ENCODE peak calls at places on chromosomes 7 and 10, in six cellular contexts. D is trophoblast cell; B is adipocyte; Q is spleen; R is CD8-positive, alpha-beta memory T cell; K is colonic mucosa. G is an unnamed sample. For H3K9me3 and H3K27me3, the result is how much of the 10 kb centered on the place peaks cover.

GRCh38 chr7:3943779-3944520 is 642.9 kb downstream of the SDK1 start:
- DNase-seq in D (no peak), B (no peak), Q (no peak), R (no peak), K (no peak), G (no peak)

GRCh38 chr10:133258818-133259602 is 17.7 kb downstream of the ADAM8 start:
- DNase-seq in D (peak), B (peak), Q (peak), R (peak), K (peak), G (peak)

GRCh38 chr10:11009471-11010308 is 8.0 kb upstream of the CELF2 start:
- DNase-seq in D (no peak), B (no peak), Q (no peak), R (no peak), K (no peak), G (peak)

GRCh38 chr7:150994141-150994837 is 3.5 kb downstream of the NOS3 start:
- DNase-seq in D (no peak), B (no peak), Q (peak), R (no peak), K (no peak), G (no peak)

GRCh38 chr10:48199580-48200377 is 74.7 kb downstream of the FRMPD2 start:
- DNase-seq in D (no peak), B (peak), Q (no peak), R (no peak), K (no peak), G (peak)

GRCh38 chr7:32958046-32959025 is 1.1 kb downstream of the FKBP9 start:
- DNase-seq in D (no peak), B (peak), Q (no peak), R (no peak), K (peak), G (peak)

GRCh38 chr10:70809011-70809611 is 6.6 kb upstream of the SGPL1 start:
- DNase-seq in D (no peak), B (no peak), Q (no peak), R (no peak), K (no peak), G (no peak)

GRCh38 chr10:89206402-89207180 is 526 bp downstream of the CH25H start:
- DNase-seq in D (peak), B (peak), Q (peak), R (peak), K (peak), G (peak)

GRCh38 chr7:108459922-108460551 is 3.8 kb upstream of the NRCAM start:
- DNase-seq in D (no peak), B (peak), Q (no peak), R (no peak), K (no peak), G (no peak)

GRCh38 chr10:128086003-128086863 is 40.0 kb downstream of the MKI67 start:
- DNase-seq in D (peak), B (no peak), Q (no peak), R (no peak), K (no peak), G (no peak)

GRCh38 chr10:95835149-95835860 is 72.5 kb upstream of the CC2D2B start:
- DNase-seq in D (no peak), B (no peak), Q (no peak), R (no peak), K (no peak), G (no peak)

GRCh38 chr10:119479048-119479394 is 63.5 kb downstream of the RGS10 start:
- DNase-seq in D (no peak), B (no peak), Q (peak), R (no peak), K (no peak), G (no peak)

GRCh38 chr7:82032899-82033298 is 263.1 kb upstream of the HGF start:
- DNase-seq in D (no peak), B (no peak), Q (no peak), R (no peak), K (no peak), G (no peak)

GRCh38 chr7:68676789-68677535 is 921.3 kb upstream of the AUTS2 start:
- DNase-seq in D (no peak), B (no peak), Q (no peak), R (no peak), K (no peak), G (no peak)

GRCh38 chr7:97819161-97819560 is 53.0 kb downstream of the ASNS start:
- DNase-seq in D (no peak), B (no peak), Q (no peak), R (no peak), K (no peak), G (no peak)

GRCh38 chr7:155584763-155585531 is 38.6 kb upstream of the CNPY1 start:
- DNase-seq in D (no peak), B (peak), Q (no peak), R (no peak), K (no peak), G (no peak)

GRCh38 chr7:91397099-91397498 is 132.9 kb downstream of the FZD1 start:
- DNase-seq in D (no peak), B (no peak), Q (no peak), R (no peak), K (no peak), G (no peak)

GRCh38 chr7:13988765-13989137 is 715 bp downstream of the ETV1 start:
- DNase-seq in D (no peak), B (peak), Q (no peak), R (no peak), K (peak), G (no peak)

GRCh38 chr10:84076540-84077195 is 62.6 kb upstream of the GHITM start:
- DNase-seq in D (no peak), B (peak), Q (no peak), R (no peak), K (no peak), G (peak)

GRCh38 chr7:48887500-48887899 is 36.8 kb upstream of the CDC14C start:
- DNase-seq in D (no peak), B (no peak), Q (no peak), R (no peak), K (no peak), G (peak)

GRCh38 chr7:130996841-130997231 is 262.8 kb upstream of the KLF14 start:
- DNase-seq in D (no peak), B (peak), Q (peak), R (no peak), K (peak), G (peak)

GRCh38 chr7:114986181-114986800 is 64.4 kb downstream of the MDFIC start:
- DNase-seq in D (no peak), B (no peak), Q (no peak), R (no peak), K (no peak), G (no peak)

GRCh38 chr7:97078023-97078988 is 39.2 kb upstream of the SDHAF3 start:
- DNase-seq in D (no peak), B (no peak), Q (no peak), R (no peak), K (no peak), G (no peak)

GRCh38 chr10:27240891-27241639 is 468 bp upstream of the ACBD5 start:
- DNase-seq in D (peak), B (peak), Q (peak), R (peak), K (peak), G (peak)

GRCh38 chr7:87038993-87039716 is 20.3 kb downstream of the ELAPOR2 start:
- DNase-seq in D (no peak), B (no peak), Q (no peak), R (no peak), K (no peak), G (no peak)

GRCh38 chr7:83629117-83629880 is 19.6 kb downstream of the SEMA3E start:
- DNase-seq in D (no peak), B (no peak), Q (no peak), R (no peak), K (no peak), G (no peak)

GRCh38 chr7:29309041-29309860 is 114.7 kb downstream of the CHN2 start:
- DNase-seq in D (no peak), B (no peak), Q (no peak), R (no peak), K (no peak), G (no peak)

GRCh38 chr10:91367558-91367957 is 42.6 kb upstream of the HECTD2 start:
- DNase-seq in D (no peak), B (no peak), Q (no peak), R (no peak), K (no peak), G (no peak)

GRCh38 chr10:103086261-103086660 is 106.8 kb downstream of the NT5C2 start:
- DNase-seq in D (no peak), B (peak), Q (no peak), R (no peak), K (no peak), G (no peak)

GRCh38 chr7:40848541-40849221 is 713.9 kb downstream of the SUGCT start:
- DNase-seq in D (no peak), B (peak), Q (no peak), R (no peak), K (no peak), G (no peak)

GRCh38 chr7:24963218-24963617 is 16.8 kb downstream of the OSBPL3 start:
- DNase-seq in D (no peak), B (no peak), Q (peak), R (no peak), K (peak), G (peak)

GRCh38 chr10:29276251-29276850 is 12.5 kb upstream of the LYZL1 start:
- DNase-seq in D (no peak), B (no peak), Q (no peak), R (no peak), K (no peak), G (no peak)

DNA sequence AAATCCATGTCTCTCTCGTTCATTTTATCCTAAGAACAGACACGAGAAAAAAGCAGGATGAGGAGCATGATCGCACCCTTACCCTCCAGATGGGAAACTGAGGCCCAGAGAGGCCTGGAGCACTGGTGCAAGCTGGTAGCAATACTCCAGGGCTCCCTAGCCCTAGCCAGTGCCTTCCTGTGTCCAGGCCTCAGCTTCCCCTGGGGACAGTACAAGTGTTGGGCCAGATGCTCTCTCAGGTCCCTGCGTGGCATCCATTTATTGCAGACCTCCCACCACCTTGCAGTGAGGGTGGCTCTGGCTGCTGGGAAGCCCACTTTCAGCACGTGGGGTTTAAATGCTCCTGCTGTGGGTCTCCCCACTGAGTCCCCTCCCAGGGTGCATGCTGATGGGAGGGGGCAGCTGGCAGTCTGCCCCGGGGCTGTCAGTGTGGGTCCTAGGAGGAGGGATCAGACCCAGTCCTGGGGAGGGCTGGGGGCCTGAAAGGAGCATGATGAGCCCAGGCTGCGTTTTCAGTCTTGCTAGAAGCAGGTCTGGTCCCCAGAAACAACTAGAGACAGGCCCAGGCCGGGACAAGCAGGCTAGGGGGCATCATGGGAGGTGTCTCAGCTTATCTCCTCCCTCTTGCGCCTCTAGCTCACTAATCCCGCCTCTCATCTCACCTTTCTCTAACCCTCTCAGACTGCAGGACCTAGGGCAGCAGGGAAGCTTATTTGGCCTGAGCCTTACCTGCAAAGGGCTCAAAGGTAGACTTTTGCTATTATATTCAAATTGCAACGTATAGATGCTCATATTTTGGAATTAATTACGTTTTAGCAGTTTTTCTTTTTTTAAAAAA is 662 bp upstream of the PPIF start:
- DNase-seq in D (no peak), B (no peak), Q (peak), R (no peak), K (peak), G (no peak)
- H3K4me3 ChIP-seq in D (no peak), B (peak), Q (no peak), R (peak), K (no peak), G (peak)

DNA sequence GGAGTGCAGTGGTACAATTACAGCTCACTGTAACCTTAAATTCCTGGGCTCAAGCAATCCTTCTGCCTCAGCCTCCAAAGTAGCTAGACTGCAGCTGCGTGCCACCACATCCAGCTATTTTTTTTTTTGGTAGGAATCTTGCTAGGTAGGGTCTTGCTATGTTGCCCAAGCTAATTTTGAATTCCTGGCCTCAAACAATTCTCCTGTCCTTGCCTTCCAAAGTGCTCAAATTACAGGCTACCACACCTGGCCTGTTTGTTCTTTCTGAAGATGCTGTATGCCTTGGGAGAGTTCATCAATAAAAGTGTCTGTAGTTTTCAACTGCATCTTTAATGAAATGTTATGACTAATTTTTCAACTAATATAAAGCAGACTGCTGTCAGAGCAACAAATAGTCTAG is 452 bp downstream of the SAMD9 start:
- DNase-seq in D (peak), B (peak), Q (no peak), R (no peak), K (no peak), G (no peak)
- H3K9me3 ChIP-seq in D (under half), B (under half), Q (under half), R (under half), K (under half), G (under half)

DNA sequence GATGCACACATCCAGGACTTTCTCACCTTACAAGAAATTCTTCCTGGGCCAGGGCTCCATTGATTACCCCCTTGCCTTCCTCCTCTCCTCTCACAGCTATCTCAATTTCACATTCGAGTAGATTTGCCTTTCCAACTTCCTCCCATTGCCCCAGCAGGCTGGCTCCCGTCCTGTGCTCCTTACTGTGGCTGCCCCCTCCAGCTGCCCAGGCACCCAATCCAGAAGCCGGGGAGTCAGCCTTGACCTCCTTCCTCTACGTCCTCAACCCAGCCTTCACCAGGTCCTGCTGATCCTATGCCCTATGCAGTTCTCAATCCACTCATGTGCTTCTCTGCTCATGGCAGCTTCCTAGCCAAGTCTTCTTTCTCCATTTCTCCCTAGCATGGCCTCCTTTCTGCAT is 85.7 kb upstream of the GPR26 start:
- DNase-seq in D (no peak), B (no peak), Q (no peak), R (no peak), K (peak), G (no peak)
- H3K27me3 ChIP-seq in D (under half), B (half or more), Q (under half), R (under half), K (under half), G (under half)

DNA sequence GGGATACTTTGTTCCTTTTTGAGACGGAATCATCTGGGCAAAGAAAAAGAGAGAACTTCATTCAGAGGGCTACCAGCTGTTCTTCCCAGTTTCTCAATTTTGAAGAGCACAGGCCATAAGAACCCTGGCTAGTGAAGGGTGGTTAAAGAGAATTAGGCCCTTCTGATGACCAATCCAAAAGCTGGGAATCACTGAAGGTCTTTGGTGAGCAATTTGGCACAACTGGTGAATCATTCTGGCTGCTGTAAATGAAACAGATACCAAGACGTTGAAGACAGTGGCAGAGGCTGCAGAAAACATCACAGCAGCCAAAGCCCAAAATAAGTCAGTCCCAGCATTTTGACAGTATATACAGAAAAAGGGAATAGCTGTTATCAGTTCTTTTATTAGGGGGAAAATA is 5.1 kb downstream of the RAPGEF5 start:
- DNase-seq in D (no peak), B (no peak), Q (no peak), R (no peak), K (no peak), G (peak)
- H3K4me3 ChIP-seq in D (no peak), B (no peak), Q (no peak), R (no peak), K (no peak), G (no peak)

GRCh38 chr7:10316488-10316887 is 657.2 kb upstream of the PHF14 start:
- DNase-seq in D (no peak), B (no peak), Q (no peak), R (no peak), K (no peak), G (no peak)
- H3K9me3 ChIP-seq in D (under half), B (under half), Q (under half), R (under half), K (under half), G (under half)

GRCh38 chr7:27973625-27974024 is 207.0 kb downstream of the JAZF1 start:
- DNase-seq in D (no peak), B (no peak), Q (no peak), R (no peak), K (no peak), G (no peak)
- H3K27me3 ChIP-seq in D (under half), B (under half), Q (under half), R (under half), K (under half), G (under half)

DNA sequence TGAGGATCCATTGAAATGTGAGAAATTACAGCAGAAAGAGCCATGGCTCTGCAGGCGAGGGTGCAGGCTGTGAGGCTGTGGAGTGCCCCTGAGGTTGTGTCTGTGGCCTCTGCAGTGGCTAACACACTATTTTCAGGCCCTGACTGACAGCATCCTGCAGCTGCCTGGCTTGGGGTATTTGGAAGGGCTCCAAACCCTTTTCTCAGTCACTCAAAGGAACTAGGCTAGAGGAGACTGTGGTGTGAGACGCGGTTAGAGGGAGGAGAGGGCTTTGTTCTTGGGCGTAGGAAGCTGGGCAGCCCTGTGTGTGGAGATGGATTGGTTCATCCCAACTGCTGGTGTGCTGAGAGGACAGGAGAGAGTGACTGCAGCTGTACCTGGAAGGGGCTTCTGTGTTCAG is 134.9 kb downstream of the RAMP3 start:
- DNase-seq in D (no peak), B (no peak), Q (no peak), R (no peak), K (no peak), G (no peak)
- H3K4me3 ChIP-seq in D (no peak), B (no peak), Q (no peak), R (no peak), K (no peak), G (no peak)

DNA sequence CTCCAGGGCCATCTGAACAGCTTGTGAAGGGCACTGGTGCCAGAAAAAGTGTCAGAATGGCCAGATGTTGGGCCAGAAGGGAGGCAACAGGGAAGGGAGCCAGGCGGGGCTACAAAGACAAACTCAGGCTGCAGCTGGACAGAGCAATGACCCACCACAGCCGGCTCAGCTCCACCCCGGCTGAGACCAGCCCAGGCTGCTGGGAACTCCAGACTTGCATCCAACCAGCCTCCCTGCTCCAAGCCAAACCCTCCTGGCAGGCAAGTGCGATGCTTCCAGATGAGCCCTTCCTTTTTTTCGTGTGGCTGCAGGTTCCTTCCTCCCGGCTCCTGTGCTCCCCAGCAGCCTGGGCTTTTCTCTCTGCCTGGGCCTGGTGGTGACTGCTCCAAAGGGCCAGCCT is 466.9 kb downstream of the PTPRN2 start:
- DNase-seq in D (no peak), B (no peak), Q (peak), R (no peak), K (no peak), G (no peak)
- H3K9me3 ChIP-seq in D (under half), B (under half), Q (under half), R (under half), K (under half), G (under half)